ENCODE peak calls at places on chromosome 12, in five cellular contexts. One of them, this sample, is unnamed.
A peak's percentile ranks its signal among the peaks of the same experiment; 100 is the strongest.

GRCh38 chr12:123384318-123384993 is 524 bp downstream of the KMT5A start:
- DNase-seq in substantia nigra: no peak
- DNase-seq in NCI-H510A treated with DMSO at 0.1 percent for 48 hours: no peak
- DNase-seq in WTC11: peak; percentile 22
- DNase-seq in astrocyte: no peak
- DNase-seq in this sample: no peak

GRCh38 chr12:23421556-23421955 is 527.9 kb downstream of the SOX5 start:
- DNase-seq in substantia nigra: no peak
- DNase-seq in NCI-H510A treated with DMSO at 0.1 percent for 48 hours: no peak
- DNase-seq in WTC11: no peak
- DNase-seq in astrocyte: no peak
- DNase-seq in this sample: no peak

GRCh38 chr12:45742590-45742989 is 13.1 kb downstream of the ARID2 start:
- DNase-seq in substantia nigra: no peak
- DNase-seq in NCI-H510A treated with DMSO at 0.1 percent for 48 hours: no peak
- DNase-seq in WTC11: no peak
- DNase-seq in astrocyte: no peak
- DNase-seq in this sample: no peak

GRCh38 chr12:109461846-109462766 is 15.0 kb downstream of the KCTD10 start:
- DNase-seq in substantia nigra: no peak
- DNase-seq in NCI-H510A treated with DMSO at 0.1 percent for 48 hours: no peak
- DNase-seq in WTC11: peak; percentile 29
- DNase-seq in astrocyte: peak; percentile 93
- DNase-seq in this sample: no peak

GRCh38 chr12:52063081-52063985 is 6.4 kb upstream of the ATG101 start:
- DNase-seq in substantia nigra: no peak
- DNase-seq in NCI-H510A treated with DMSO at 0.1 percent for 48 hours: no peak
- DNase-seq in WTC11: no peak
- DNase-seq in astrocyte: no peak
- DNase-seq in this sample: no peak

GRCh38 chr12:107163413-107163812 is 70.1 kb upstream of the CRY1 start:
- DNase-seq in substantia nigra: no peak
- DNase-seq in NCI-H510A treated with DMSO at 0.1 percent for 48 hours: no peak
- DNase-seq in WTC11: no peak
- DNase-seq in astrocyte: no peak
- DNase-seq in this sample: no peak

GRCh38 chr12:14272954-14273910 is 92.2 kb upstream of the ATF7IP start:
- DNase-seq in substantia nigra: no peak
- DNase-seq in NCI-H510A treated with DMSO at 0.1 percent for 48 hours: peak; percentile 90
- DNase-seq in WTC11: no peak
- DNase-seq in astrocyte: no peak
- DNase-seq in this sample: no peak

GRCh38 chr12:121158085-121158484 is 25.4 kb downstream of the P2RX7 start:
- DNase-seq in substantia nigra: no peak
- DNase-seq in NCI-H510A treated with DMSO at 0.1 percent for 48 hours: no peak
- DNase-seq in WTC11: no peak
- DNase-seq in astrocyte: no peak
- DNase-seq in this sample: no peak

GRCh38 chr12:79451988-79452387 is 238.8 kb downstream of the PAWR start:
- DNase-seq in substantia nigra: no peak
- DNase-seq in NCI-H510A treated with DMSO at 0.1 percent for 48 hours: no peak
- DNase-seq in WTC11: no peak
- DNase-seq in astrocyte: peak; percentile 91
- DNase-seq in this sample: no peak